ENCODE peak calls at places on chromosomes 11 and 22, in eight cellular contexts. Z, U, A, X, F, R, P and E are unnamed samples.

GRCh38 chr11:130390071-130390758 is 38.2 kb downstream of the ADAMTS8 start:
- DNase-seq in P (peak; percentile 82), F (peak; percentile 71), A (no peak), X (no peak), U (no peak), Z (peak; percentile 81), R (no peak), E (no peak)

GRCh38 chr11:34904421-34904950 is 11.7 kb downstream of the APIP start:
- DNase-seq in Z (no peak), F (no peak), P (peak; percentile 13), X (no peak), R (no peak), U (no peak), A (no peak), E (no peak)

GRCh38 chr11:76803811-76804600 is 20.9 kb downstream of the TSKU start:
- DNase-seq in P (peak; percentile 42), Z (peak; percentile 80), R (peak; percentile 16), A (no peak), U (peak; percentile 79), F (no peak), X (no peak), E (no peak)

GRCh38 chr11:19698493-19699292 is 13.9 kb upstream of the NAV2 start:
- DNase-seq in F (no peak), X (peak; percentile 79), U (no peak), P (peak; percentile 77), Z (peak; percentile 95), R (no peak), A (peak; percentile 85), E (peak; percentile 95)

GRCh38 chr11:71433648-71434450 is 14.3 kb downstream of the DHCR7 start:
- DNase-seq in P (peak; percentile 72), Z (peak; percentile 52), F (no peak), X (no peak), R (peak; percentile 80), A (peak; percentile 48), U (no peak), E (no peak)

GRCh38 chr22:43293661-43294392 is 49.3 kb downstream of the SCUBE1 start:
- DNase-seq in P (peak; percentile 39), A (peak; percentile 64), Z (peak; percentile 62), R (peak; percentile 78), F (peak; percentile 10), X (no peak), U (peak; percentile 96), E (peak; percentile 92)

GRCh38 chr11:111778047-111778558 is 11.9 kb upstream of the PPP2R1B start:
- DNase-seq in X (no peak), Z (no peak), P (no peak), F (no peak), R (no peak), U (no peak), A (no peak), E (no peak)

GRCh38 chr11:4576880-4577279 is 4.7 kb upstream of the OR52I2 start:
- DNase-seq in Z (no peak), X (no peak), F (no peak), R (no peak), U (no peak), P (no peak), A (no peak), E (no peak)

GRCh38 chr11:68051191-68052136 is 12.6 kb downstream of the TCIRG1 start:
- DNase-seq in F (no peak), A (no peak), Z (no peak), R (no peak), X (no peak), U (no peak), P (no peak), E (no peak)

GRCh38 chr11:17490232-17490631 is 13.6 kb upstream of the ABCC8 start:
- DNase-seq in Z (no peak), X (no peak), A (no peak), R (no peak), F (no peak), U (no peak), P (no peak), E (no peak)

GRCh38 chr11:119907122-119907933 is 178.3 kb upstream of the NECTIN1 start:
- DNase-seq in U (no peak), Z (no peak), R (peak; percentile 90), F (no peak), P (no peak), X (no peak), A (no peak), E (no peak)

GRCh38 chr11:44015624-44016007 is 32.2 kb upstream of the ACCSL start:
- DNase-seq in Z (no peak), U (no peak), F (no peak), X (no peak), A (no peak), R (no peak), P (no peak), E (no peak)

GRCh38 chr11:102513869-102514268 is 16.7 kb downstream of the MMP7 start:
- DNase-seq in U (no peak), Z (peak; percentile 54), A (peak; percentile 27), P (peak; percentile 24), R (peak; percentile 35), F (peak; percentile 6), X (no peak), E (no peak)

GRCh38 chr22:41445171-41446056 is 1.2 kb downstream of the TOB2 start:
- DNase-seq in A (no peak), P (no peak), R (peak; percentile 45), X (peak; percentile 58), F (no peak), U (no peak), Z (no peak), E (peak; percentile 27)

GRCh38 chr22:32080904-32081303 is 37.8 kb downstream of the SLC5A1 start:
- DNase-seq in P (peak; percentile 73), Z (peak; percentile 63), R (peak; percentile 37), F (peak; percentile 36), X (no peak), A (no peak), U (peak; percentile 68), E (no peak)

GRCh38 chr11:75389276-75389605 is 10.1 kb upstream of the RPS3 start:
- DNase-seq in X (no peak), F (no peak), R (no peak), A (no peak), U (no peak), Z (peak; percentile 38), P (no peak), E (no peak)
- H3K4me3 ChIP-seq in X (no peak overlapping the region), F (no peak overlapping the region), R (no peak overlapping the region), A (no peak overlapping the region), U (no peak overlapping the region), Z (no peak overlapping the region), P (no peak overlapping the region), E (no peak overlapping the region)

DNA sequence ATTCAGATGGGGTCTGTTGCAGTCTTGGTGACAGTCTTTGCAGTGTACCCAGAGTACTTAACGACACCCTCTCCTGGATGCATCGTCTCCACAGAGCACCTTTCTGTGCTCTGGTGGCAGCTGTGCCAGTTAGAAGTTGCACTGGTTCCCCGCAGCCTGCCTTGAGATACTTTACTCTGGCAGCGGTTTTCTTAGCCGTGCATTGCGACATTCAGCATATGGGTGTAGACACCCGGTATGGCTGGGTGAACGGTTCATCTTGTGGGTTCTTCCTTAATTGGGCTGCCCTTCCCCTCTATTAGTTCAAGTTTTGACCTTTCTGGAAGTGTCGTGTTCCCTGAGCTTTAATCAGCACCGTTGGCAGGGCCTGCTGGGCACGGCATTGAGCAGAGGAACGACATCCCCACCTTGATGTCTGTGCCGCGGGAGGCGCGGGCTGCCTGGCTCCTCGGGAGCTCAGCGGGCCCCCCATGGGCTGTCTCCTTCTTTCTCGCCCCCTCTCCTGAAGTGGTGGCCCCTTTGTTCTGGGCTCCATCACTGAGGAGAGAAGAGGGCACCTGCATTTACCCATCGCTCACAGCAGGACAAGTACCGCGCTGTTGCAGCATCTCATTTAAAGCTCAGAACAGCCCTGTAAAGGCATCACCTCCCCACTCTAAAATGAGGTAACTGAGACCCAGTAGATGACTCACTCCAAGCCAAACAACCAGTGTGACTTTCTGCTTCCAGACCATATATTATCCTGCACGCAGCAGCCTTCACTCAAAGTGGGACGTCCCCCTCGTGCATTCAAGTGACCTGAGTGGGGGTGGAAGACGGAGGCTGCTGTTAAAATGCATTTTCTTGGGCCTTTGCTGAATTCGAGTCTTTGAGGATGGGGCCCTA is 13.3 kb downstream of the FAM83F start:
- DNase-seq in F (no peak), U (no peak), X (no peak), P (no peak), R (no peak), A (no peak), Z (no peak), E (no peak)
- H3K4me3 ChIP-seq in F (no peak overlapping the region), U (no peak overlapping the region), X (no peak overlapping the region), P (no peak overlapping the region), R (no peak overlapping the region), A (no peak overlapping the region), Z (no peak overlapping the region), E (no peak overlapping the region)

GRCh38 chr22:16972311-16972710 is 35.7 kb downstream of the GAB4 start:
- DNase-seq in F (no peak), P (no peak), X (no peak), R (no peak), A (no peak), U (peak; percentile 89), Z (no peak), E (no peak)
- H3K4me3 ChIP-seq in F (no peak overlapping the region), P (no peak overlapping the region), X (no peak overlapping the region), R (no peak overlapping the region), A (no peak overlapping the region), U (no peak overlapping the region), Z (no peak overlapping the region), E (no peak overlapping the region)

GRCh38 chr22:46968848-46969247 is 206.4 kb downstream of the TBC1D22A start:
- DNase-seq in P (no peak), F (no peak), A (no peak), Z (no peak), X (no peak), U (no peak), R (no peak), E (peak; percentile 43)

GRCh38 chr22:46968359-46968740 is 205.9 kb downstream of the TBC1D22A start:
- DNase-seq in U (no peak), P (no peak), X (no peak), Z (no peak), A (no peak), R (no peak), F (no peak), E (no peak)

GRCh38 chr22:46966495-46966845 is 204.0 kb downstream of the TBC1D22A start:
- DNase-seq in U (no peak), R (no peak), A (no peak), Z (no peak), X (no peak), F (no peak), P (no peak), E (no peak)

GRCh38 chr22:46966846-46967245 is 204.4 kb downstream of the TBC1D22A start:
- DNase-seq in P (no peak), X (no peak), Z (no peak), F (no peak), A (no peak), R (no peak), U (no peak), E (no peak)

DNA sequence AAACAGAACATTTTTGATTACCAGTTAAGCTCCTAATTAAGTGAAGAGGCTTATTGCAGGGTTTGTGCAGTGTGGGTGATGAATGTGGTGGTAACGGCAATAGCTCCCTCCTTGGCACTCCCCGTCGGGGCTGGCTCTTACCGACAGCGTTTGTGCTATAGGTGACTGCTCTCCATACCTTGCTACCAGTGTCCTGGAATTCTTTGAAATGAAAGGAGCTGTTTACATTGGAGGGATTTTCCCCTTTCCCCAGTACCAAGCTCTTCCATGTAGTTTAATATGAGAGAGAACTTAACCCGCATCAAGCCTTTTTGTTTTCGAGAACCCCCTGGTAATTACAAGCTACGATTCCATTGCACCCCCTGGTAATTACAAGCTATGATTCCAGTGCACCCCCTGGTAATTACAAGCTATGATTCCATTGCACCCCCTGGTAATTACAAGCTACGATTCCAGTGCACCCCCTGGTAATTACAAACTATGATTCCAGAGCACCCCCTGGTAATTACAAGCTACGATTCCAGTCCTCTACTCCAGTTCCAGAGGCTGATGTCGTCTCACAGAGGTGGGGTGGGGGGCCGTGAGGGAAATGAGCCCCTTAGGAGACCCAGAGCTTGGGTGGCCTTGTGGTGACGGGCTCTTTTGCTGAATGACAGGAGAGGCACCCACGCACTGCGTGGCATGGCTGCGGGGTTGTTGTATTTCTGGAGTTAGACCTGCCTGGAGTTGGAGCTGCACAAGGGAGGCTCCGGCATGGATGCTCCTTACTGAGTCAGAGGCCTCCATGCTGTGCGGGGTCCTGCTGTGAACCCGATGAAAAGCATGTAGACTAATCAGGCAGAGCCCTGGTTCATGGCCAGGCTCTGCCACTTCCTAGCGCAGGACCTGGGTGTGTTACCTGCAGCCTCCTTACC is 205.3 kb downstream of the TBC1D22A start:
- DNase-seq in P (no peak), X (no peak), Z (no peak), A (no peak), U (no peak), F (no peak), R (no peak), E (no peak)
- H3K4me3 ChIP-seq in P (no peak overlapping the region), X (no peak overlapping the region), Z (no peak overlapping the region), A (no peak overlapping the region), U (no peak overlapping the region), F (no peak overlapping the region), R (no peak overlapping the region), E (no peak overlapping the region)